ENCODE peak calls at places on chromosomes 6 and 20, in ten cellular contexts. X, C, G, R, Y, L, T, D, M and B are unnamed samples.

GRCh38 chr20:40160151-40160550 is 528.9 kb downstream of the MAFB start:
- DNase-seq in X (no peak), C (peak), G (peak), R (peak), Y (no peak), L (no peak), T (peak), D (peak), M (no peak), B (peak)

GRCh38 chr6:105814745-105815536 is 271.2 kb upstream of the PRDM1 start:
- DNase-seq in X (no peak), C (no peak), G (no peak), R (no peak), Y (no peak), L (no peak), T (no peak), D (no peak), M (no peak), B (no peak)

GRCh38 chr6:144055121-144055931 is 40.0 kb downstream of the SF3B5 start:
- DNase-seq in X (no peak), C (no peak), G (no peak), R (no peak), Y (no peak), L (no peak), T (no peak), D (no peak), M (no peak), B (no peak)

GRCh38 chr6:144744720-144745119 is 459.6 kb downstream of the UTRN start:
- DNase-seq in X (no peak), C (no peak), G (peak), R (no peak), Y (no peak), L (no peak), T (no peak), D (no peak), M (no peak), B (no peak)

GRCh38 chr6:112274774-112275173 is 20.4 kb upstream of the LAMA4 start:
- DNase-seq in X (no peak), C (no peak), G (no peak), R (no peak), Y (no peak), L (no peak), T (no peak), D (no peak), M (no peak), B (no peak)

GRCh38 chr20:34996243-34996984 is 40.7 kb downstream of the MYH7B start:
- DNase-seq in X (no peak), C (no peak), G (no peak), R (peak), Y (no peak), L (no peak), T (no peak), D (no peak), M (no peak), B (no peak)

GRCh38 chr20:38669688-38670087 is 54.6 kb upstream of the SLC32A1 start:
- DNase-seq in X (no peak), C (no peak), G (no peak), R (no peak), Y (no peak), L (no peak), T (no peak), D (no peak), M (no peak), B (no peak)

GRCh38 chr20:2137552-2138201 is 36.0 kb downstream of the STK35 start:
- DNase-seq in X (no peak), C (no peak), G (no peak), R (no peak), Y (no peak), L (no peak), T (no peak), D (no peak), M (no peak), B (no peak)

GRCh38 chr6:35778437-35778836 is 2.0 kb downstream of the CLPSL2 start:
- DNase-seq in X (no peak), C (no peak), G (no peak), R (no peak), Y (no peak), L (no peak), T (no peak), D (no peak), M (no peak), B (no peak)

GRCh38 chr6:67748521-67748920 is 886.6 kb upstream of the ADGRB3 start:
- DNase-seq in X (no peak), C (no peak), G (no peak), R (no peak), Y (no peak), L (no peak), T (no peak), D (no peak), M (no peak), B (no peak)

GRCh38 chr20:32227744-32228688 is 20.3 kb downstream of the POFUT1 start:
- DNase-seq in X (no peak), C (no peak), G (no peak), R (peak), Y (no peak), L (no peak), T (no peak), D (peak), M (no peak), B (peak)

GRCh38 chr6:13762648-13763441 is 51.2 kb upstream of the RANBP9 start:
- DNase-seq in X (no peak), C (peak), G (peak), R (no peak), Y (no peak), L (no peak), T (no peak), D (no peak), M (no peak), B (peak)

GRCh38 chr20:64069614-64070243 is 6.7 kb downstream of the TCEA2 start:
- DNase-seq in X (no peak), C (no peak), G (no peak), R (no peak), Y (no peak), L (no peak), T (peak), D (no peak), M (no peak), B (no peak)

GRCh38 chr20:38043512-38044300 is 10.2 kb downstream of the RPRD1B start:
- DNase-seq in X (no peak), C (no peak), G (no peak), R (no peak), Y (no peak), L (no peak), T (no peak), D (no peak), M (no peak), B (no peak)

GRCh38 chr6:45966797-45967196 is 48.9 kb downstream of the CLIC5 start:
- DNase-seq in X (no peak), C (no peak), G (no peak), R (no peak), Y (no peak), L (no peak), T (no peak), D (no peak), M (no peak), B (no peak)

GRCh38 chr6:109373762-109374161 is 8.5 kb downstream of the CD164 start:
- DNase-seq in X (no peak), C (no peak), G (no peak), R (no peak), Y (no peak), L (no peak), T (no peak), D (no peak), M (no peak), B (no peak)